ENCODE peak calls at places on chromosomes 7 and 10, in seven cellular contexts. T is A549, I is adipocyte, S is BE2C, X is fibroblast of lung, F is upper lobe of right lung, V is Karpas-422. Y is an unnamed sample.

GRCh38 chr10:124007102-124007772 is 86.2 kb downstream of the CHST15 start:
- DNase-seq in T (no peak), I (no peak), S (no peak), X (no peak), F (peak), V (no peak), Y (no peak)

GRCh38 chr10:111784936-111785465 is 398.6 kb downstream of the GPAM start:
- DNase-seq in T (no peak), I (no peak), S (no peak), X (no peak), F (no peak), V (no peak), Y (no peak)

GRCh38 chr10:6036861-6037321 is 25.3 kb downstream of the IL2RA start:
- DNase-seq in T (no peak), I (no peak), S (no peak), X (no peak), F (no peak), V (no peak), Y (no peak)

GRCh38 chr7:32036557-32036956 is 33.6 kb downstream of the PDE1C start:
- DNase-seq in T (no peak), I (peak), S (no peak), X (peak), F (no peak), V (no peak), Y (no peak)

GRCh38 chr10:88986549-88987242 is 3.9 kb upstream of the FAS start:
- DNase-seq in T (peak), I (peak), S (peak), X (peak), F (no peak), V (peak), Y (peak)

GRCh38 chr7:2555121-2556052 is at the start of gene BRAT1:
- DNase-seq in T (peak), I (peak), S (peak), X (peak), F (peak), V (peak), Y (peak)

GRCh38 chr7:88276605-88277153 is 30.0 kb downstream of the STEAP4 start:
- DNase-seq in T (no peak), I (no peak), S (no peak), X (no peak), F (no peak), V (no peak), Y (no peak)

GRCh38 chr7:20964214-20964613 is 177.5 kb upstream of the SP8 start:
- DNase-seq in T (no peak), I (peak), S (no peak), X (no peak), F (no peak), V (no peak), Y (no peak)

GRCh38 chr7:2820508-2820934 is 23.6 kb downstream of the GNA12 start:
- DNase-seq in T (no peak), I (peak), S (no peak), X (peak), F (peak), V (no peak), Y (peak)

GRCh38 chr10:88095291-88095721 is 231.9 kb downstream of the PTEN start:
- DNase-seq in T (no peak), I (peak), S (no peak), X (peak), F (no peak), V (no peak), Y (peak)

GRCh38 chr7:107118109-107118900 is 50.5 kb upstream of the HBP1 start:
- DNase-seq in T (no peak), I (no peak), S (no peak), X (peak), F (no peak), V (no peak), Y (peak)

GRCh38 chr10:35127289-35127891 is 744 bp downstream of the CREM start:
- DNase-seq in T (peak), I (peak), S (peak), X (peak), F (peak), V (peak), Y (peak)

DNA sequence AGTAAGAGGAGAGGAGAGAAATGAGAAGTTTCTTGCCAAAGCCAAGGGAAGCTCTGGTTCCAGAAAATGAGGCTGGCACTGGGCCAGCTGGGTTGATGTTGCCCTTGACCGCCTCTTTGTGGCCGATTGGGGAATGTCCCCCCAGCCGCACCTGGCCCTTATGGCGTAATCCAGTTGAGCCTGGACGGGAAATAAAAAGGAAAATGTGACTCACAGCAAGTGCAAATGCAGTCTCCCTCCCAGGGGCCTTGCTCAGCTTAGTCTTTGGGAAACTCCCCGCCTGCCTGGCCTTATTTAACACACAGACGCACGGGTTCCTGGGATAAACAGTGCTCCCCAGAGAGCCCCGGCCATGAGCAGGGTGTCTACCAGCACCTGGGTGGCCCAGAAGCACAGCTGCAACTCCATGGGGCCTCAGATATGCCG is 174.8 kb downstream of the KIAA1217 start:
- DNase-seq in T (peak), I (peak), S (peak), X (peak), F (peak), V (peak), Y (peak)
- H3K4me3 ChIP-seq in T (no peak), I (peak), S (no peak), X (no peak), F (no peak), V (no peak), Y (no peak)

GRCh38 chr7:45036317-45036716 is 36.3 kb downstream of the CCM2 start:
- DNase-seq in T (no peak), I (no peak), S (no peak), X (no peak), F (no peak), V (no peak), Y (no peak)

GRCh38 chr7:45036801-45037200 is 36.8 kb downstream of the CCM2 start:
- DNase-seq in T (no peak), I (no peak), S (no peak), X (no peak), F (no peak), V (no peak), Y (no peak)

GRCh38 chr7:45035909-45036308 is 35.9 kb downstream of the CCM2 start:
- DNase-seq in T (no peak), I (no peak), S (no peak), X (no peak), F (no peak), V (no peak), Y (no peak)

GRCh38 chr7:45033931-45034290 is 33.9 kb downstream of the CCM2 start:
- DNase-seq in T (no peak), I (peak), S (no peak), X (no peak), F (no peak), V (no peak), Y (no peak)

GRCh38 chr7:45035371-45035770 is 35.4 kb downstream of the CCM2 start:
- DNase-seq in T (no peak), I (no peak), S (no peak), X (no peak), F (no peak), V (no peak), Y (no peak)
- H3K4me3 ChIP-seq in T (no peak), I (no peak), S (no peak), X (no peak), F (no peak), V (no peak), Y (no peak)

GRCh38 chr10:92756233-92757065 is 66.7 kb downstream of the HHEX start:
- DNase-seq in T (no peak), I (no peak), S (no peak), X (peak), F (no peak), V (peak), Y (no peak)
- H3K4me3 ChIP-seq in T (no peak), I (peak), S (no peak), X (no peak), F (no peak), V (peak), Y (no peak)

GRCh38 chr7:22563621-22564241 is 63.7 kb upstream of the STEAP1B start:
- DNase-seq in T (no peak), I (no peak), S (no peak), X (no peak), F (no peak), V (no peak), Y (no peak)
- H3K4me3 ChIP-seq in T (no peak), I (no peak), S (no peak), X (no peak), F (peak), V (no peak), Y (no peak)

GRCh38 chr7:141699860-141700259 is 2.1 kb downstream of the DENND11 start:
- DNase-seq in T (no peak), I (no peak), S (no peak), X (no peak), F (no peak), V (no peak), Y (no peak)

GRCh38 chr7:141700291-141700847 is 1.6 kb downstream of the DENND11 start:
- DNase-seq in T (no peak), I (peak), S (no peak), X (no peak), F (no peak), V (no peak), Y (no peak)

GRCh38 chr7:141701489-141702046 is 398 bp downstream of the DENND11 start:
- DNase-seq in T (peak), I (peak), S (peak), X (peak), F (peak), V (peak), Y (peak)

GRCh38 chr7:141702047-141702567 is at the start of gene DENND11:
- DNase-seq in T (peak), I (peak), S (peak), X (peak), F (peak), V (peak), Y (peak)

DNA sequence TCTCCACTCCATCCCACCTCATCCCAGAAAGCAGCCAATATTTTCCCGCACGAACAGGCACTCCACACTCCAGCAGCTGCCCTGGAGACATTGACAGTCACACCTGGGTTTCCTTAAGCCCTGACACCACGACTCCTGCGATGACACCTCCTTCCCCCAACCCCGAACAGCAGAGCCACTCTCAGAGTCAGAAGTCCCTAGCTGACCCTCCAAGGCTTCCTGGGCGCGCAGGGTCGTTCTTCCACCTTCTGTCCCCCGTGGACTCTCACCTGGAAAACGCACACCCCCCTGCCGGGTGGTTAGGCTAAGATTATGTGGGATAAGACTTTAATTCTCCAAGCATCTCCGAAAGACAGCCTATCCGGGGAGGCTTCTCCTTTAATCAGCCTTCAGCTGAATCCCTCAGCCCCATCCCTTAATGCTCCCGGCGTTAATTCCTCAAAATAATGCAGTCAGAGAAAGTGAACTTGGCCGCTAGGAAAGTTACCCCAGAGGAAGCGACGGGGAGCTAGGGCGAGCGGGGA is 1.1 kb downstream of the DENND11 start:
- DNase-seq in T (no peak), I (peak), S (no peak), X (no peak), F (no peak), V (no peak), Y (no peak)
- H3K4me3 ChIP-seq in T (peak), I (peak), S (peak), X (no peak), F (peak), V (peak), Y (peak)

DNA sequence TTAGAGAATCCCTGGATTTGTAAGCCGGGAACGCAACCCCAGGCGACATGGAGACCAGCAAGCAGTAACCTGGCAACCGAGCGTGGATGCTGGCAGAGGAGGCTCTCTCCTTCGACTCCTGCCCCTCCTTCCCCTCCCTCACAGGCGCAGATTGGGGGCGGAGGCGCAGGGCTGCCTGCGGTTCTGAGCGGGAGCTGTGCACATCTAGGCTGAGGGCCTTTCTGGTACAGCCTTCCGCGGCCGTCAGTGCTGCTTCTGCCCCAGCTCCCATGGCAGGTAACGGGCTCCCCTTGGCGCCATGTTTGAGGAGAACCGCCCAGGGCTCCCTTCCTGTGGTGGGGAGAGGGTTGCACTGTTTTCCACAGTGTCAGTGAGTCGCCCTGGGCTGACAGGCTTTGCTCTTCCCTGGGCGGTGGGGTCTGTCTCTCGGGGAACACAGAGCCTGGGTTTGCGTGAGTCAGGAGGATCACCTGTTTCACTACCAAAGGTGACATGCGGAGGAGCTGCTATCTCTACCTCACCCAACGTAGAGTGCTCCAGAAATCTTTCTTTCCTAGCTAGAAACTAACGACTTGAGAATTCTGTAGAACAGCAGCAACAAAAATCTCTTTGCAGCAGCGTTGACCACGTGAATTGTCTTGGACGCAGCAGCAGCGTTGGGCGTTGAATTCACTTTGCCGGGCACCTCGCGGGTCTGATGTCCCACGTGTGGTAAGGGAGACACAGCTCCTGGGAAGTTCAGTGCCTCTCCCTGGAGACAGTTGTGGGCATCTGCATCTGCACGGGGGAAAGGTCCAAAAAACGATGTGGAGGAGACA is 154.8 kb upstream of the COBL start:
- DNase-seq in T (no peak), I (no peak), S (peak), X (no peak), F (no peak), V (no peak), Y (no peak)
- H3K4me3 ChIP-seq in T (no peak), I (no peak), S (peak), X (no peak), F (no peak), V (no peak), Y (no peak)

DNA sequence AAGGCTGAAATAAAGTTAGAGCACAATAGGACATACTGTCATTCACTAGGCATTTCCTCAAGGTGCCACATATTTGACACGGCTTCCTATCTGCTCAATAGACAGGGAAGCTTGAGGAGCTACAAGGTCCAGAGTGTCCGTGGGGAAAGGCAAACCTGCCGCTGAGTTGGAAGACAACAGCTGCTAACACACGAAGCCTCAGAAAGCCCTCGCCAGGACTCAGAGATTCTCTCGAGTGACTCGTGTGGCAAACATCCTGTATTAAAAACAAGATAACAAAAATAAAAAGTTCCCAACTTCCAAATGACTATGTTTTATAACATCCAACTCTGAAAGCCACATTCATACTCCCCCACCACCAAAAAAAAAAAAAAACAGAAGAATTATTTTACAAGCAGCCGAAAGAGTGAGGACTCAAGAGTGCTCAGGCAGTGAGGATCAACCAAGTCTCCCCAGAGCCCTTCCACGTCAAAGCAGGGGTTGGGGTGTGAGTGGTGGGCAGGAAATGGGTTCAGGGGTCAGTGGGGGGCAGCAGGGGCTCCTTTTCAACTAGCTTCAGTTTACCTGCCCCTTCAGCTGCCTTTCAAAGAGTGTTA is 67.6 kb downstream of the STK17A start:
- DNase-seq in T (no peak), I (peak), S (no peak), X (peak), F (no peak), V (peak), Y (no peak)
- H3K4me3 ChIP-seq in T (no peak), I (peak), S (no peak), X (no peak), F (no peak), V (peak), Y (no peak)

GRCh38 chr7:157570531-157571200 is 233.9 kb downstream of the DNAJB6 start:
- DNase-seq in T (no peak), I (no peak), S (no peak), X (no peak), F (no peak), V (no peak), Y (no peak)

GRCh38 chr7:157569967-157570366 is 233.2 kb downstream of the DNAJB6 start:
- DNase-seq in T (no peak), I (no peak), S (no peak), X (no peak), F (no peak), V (no peak), Y (no peak)

GRCh38 chr7:157568071-157568784 is 231.4 kb downstream of the DNAJB6 start:
- DNase-seq in T (no peak), I (no peak), S (no peak), X (no peak), F (no peak), V (no peak), Y (no peak)

GRCh38 chr7:157567666-157568065 is 230.9 kb downstream of the DNAJB6 start:
- DNase-seq in T (no peak), I (no peak), S (no peak), X (no peak), F (no peak), V (no peak), Y (no peak)

GRCh38 chr7:157568785-157569584 is 232.2 kb downstream of the DNAJB6 start:
- DNase-seq in T (no peak), I (peak), S (peak), X (peak), F (peak), V (peak), Y (no peak)
- H3K4me3 ChIP-seq in T (no peak), I (peak), S (peak), X (peak), F (peak), V (peak), Y (no peak)

Y was measured in cardiac muscle cell.